ENCODE peak calls at places on chromosomes 2 and 18, in five cellular contexts. N is MV-4-11, R is left ventricle myocardium superior, S is NCI-H82, F is mesothelial cell of epicardium. I is an unnamed sample.

GRCh38 chr18:59691046-59691395 is 6.2 kb downstream of the CCBE1 start:
- DNase-seq in N (no peak), R (no peak), S (peak), F (no peak), I (no peak)

GRCh38 chr2:187528042-187528441 is 26.2 kb downstream of the TFPI start:
- DNase-seq in N (no peak), R (no peak), S (no peak), F (no peak), I (no peak)

GRCh38 chr2:168210898-168211570 is 36.4 kb downstream of the STK39 start:
- DNase-seq in N (peak), R (no peak), S (no peak), F (no peak), I (peak)

GRCh38 chr2:62196278-62196901 is 475 bp downstream of the B3GNT2 start:
- DNase-seq in N (no peak), R (no peak), S (peak), F (no peak), I (peak)

GRCh38 chr18:63314991-63315662 is 4.4 kb downstream of the BCL2 start:
- DNase-seq in N (no peak), R (no peak), S (peak), F (no peak), I (no peak)

GRCh38 chr18:52722904-52723303 is 382.9 kb downstream of the DCC start:
- DNase-seq in N (no peak), R (no peak), S (peak), F (no peak), I (no peak)

GRCh38 chr2:174634130-174635014 is 36.8 kb upstream of the WIPF1 start:
- DNase-seq in N (peak), R (no peak), S (no peak), F (no peak), I (peak)

GRCh38 chr2:133734699-133735098 is 166.4 kb upstream of the NCKAP5 start:
- DNase-seq in N (no peak), R (no peak), S (no peak), F (no peak), I (no peak)

GRCh38 chr2:202671317-202672035 is 36.7 kb downstream of the FAM117B start:
- DNase-seq in N (no peak), R (no peak), S (no peak), F (no peak), I (no peak)

GRCh38 chr2:128625421-128625820 is 306.8 kb upstream of the HS6ST1 start:
- DNase-seq in N (no peak), R (peak), S (no peak), F (no peak), I (no peak)

GRCh38 chr2:180979086-180979934 is 1.1 kb upstream of the UBE2E3 start:
- DNase-seq in N (no peak), R (no peak), S (no peak), F (no peak), I (no peak)

GRCh38 chr2:220209751-220210150 is 582.3 kb downstream of the SLC4A3 start:
- DNase-seq in N (no peak), R (no peak), S (no peak), F (no peak), I (no peak)

GRCh38 chr2:121008978-121009377 is 273.3 kb downstream of the GLI2 start:
- DNase-seq in N (no peak), R (no peak), S (peak), F (no peak), I (no peak)

GRCh38 chr2:134135793-134136192 is 118.1 kb upstream of the MGAT5 start:
- DNase-seq in N (no peak), R (no peak), S (no peak), F (no peak), I (no peak)

GRCh38 chr2:16226942-16227664 is 286.8 kb downstream of the MYCN start:
- DNase-seq in N (no peak), R (peak), S (peak), F (no peak), I (no peak)

I was measured in GF-D8.